ENCODE peak calls at places on chromosome 19, in eight cellular contexts. O is PC-3, P is GM23338, K is HCT116, G is hepatocyte, Q is MM.1S, W is OCI-LY7, C is PC-9. U is an unnamed sample.

GRCh38 chr19:57786286-57786685 is 16.8 kb downstream of the ZNF586 start:
- DNase-seq in O (no peak), P (peak; percentile 25), K (no peak), G (no peak), Q (no peak), W (no peak), C (no peak), U (no peak)

GRCh38 chr19:7196721-7197168 is 97.5 kb downstream of the INSR start:
- DNase-seq in O (no peak), P (no peak), K (no peak), G (peak; percentile 44), Q (no peak), W (no peak), C (no peak), U (no peak)

GRCh38 chr19:6272913-6273600 is 6.7 kb downstream of the MLLT1 start:
- DNase-seq in O (no peak), P (no peak), K (no peak), G (no peak), Q (no peak), W (no peak), C (no peak), U (no peak)

GRCh38 chr19:45448425-45448756 is 19.4 kb upstream of the FOSB start:
- DNase-seq in O (no peak), P (no peak), K (no peak), G (no peak), Q (no peak), W (no peak), C (no peak), U (no peak)

GRCh38 chr19:40603071-40603718 is 2.0 kb downstream of the LTBP4 start:
- DNase-seq in O (peak; percentile 31), P (peak; percentile 73), K (no peak), G (peak; percentile 73), Q (no peak), W (no peak), C (no peak), U (peak; percentile 61)

GRCh38 chr19:18839465-18840287 is 7.9 kb downstream of the UPF1 start:
- DNase-seq in O (no peak), P (peak; percentile 43), K (no peak), G (peak; percentile 44), Q (no peak), W (no peak), C (no peak), U (no peak)

GRCh38 chr19:21604351-21604926 is 99.0 kb downstream of the ZNF429 start:
- DNase-seq in O (peak; percentile 34), P (peak; percentile 95), K (no peak), G (no peak), Q (no peak), W (peak; percentile 42), C (no peak), U (peak; percentile 62)

GRCh38 chr19:49224856-49225255 is 67.3 kb downstream of the TRPM4 start:
- DNase-seq in O (peak; percentile 88), P (peak; percentile 91), K (peak; percentile 61), G (peak; percentile 39), Q (peak; percentile 80), W (peak; percentile 72), C (peak; percentile 73), U (peak; percentile 83)

GRCh38 chr19:57056972-57057371 is 62.8 kb upstream of the USP29 start:
- DNase-seq in O (no peak), P (no peak), K (no peak), G (no peak), Q (no peak), W (no peak), C (no peak), U (no peak)

DNA sequence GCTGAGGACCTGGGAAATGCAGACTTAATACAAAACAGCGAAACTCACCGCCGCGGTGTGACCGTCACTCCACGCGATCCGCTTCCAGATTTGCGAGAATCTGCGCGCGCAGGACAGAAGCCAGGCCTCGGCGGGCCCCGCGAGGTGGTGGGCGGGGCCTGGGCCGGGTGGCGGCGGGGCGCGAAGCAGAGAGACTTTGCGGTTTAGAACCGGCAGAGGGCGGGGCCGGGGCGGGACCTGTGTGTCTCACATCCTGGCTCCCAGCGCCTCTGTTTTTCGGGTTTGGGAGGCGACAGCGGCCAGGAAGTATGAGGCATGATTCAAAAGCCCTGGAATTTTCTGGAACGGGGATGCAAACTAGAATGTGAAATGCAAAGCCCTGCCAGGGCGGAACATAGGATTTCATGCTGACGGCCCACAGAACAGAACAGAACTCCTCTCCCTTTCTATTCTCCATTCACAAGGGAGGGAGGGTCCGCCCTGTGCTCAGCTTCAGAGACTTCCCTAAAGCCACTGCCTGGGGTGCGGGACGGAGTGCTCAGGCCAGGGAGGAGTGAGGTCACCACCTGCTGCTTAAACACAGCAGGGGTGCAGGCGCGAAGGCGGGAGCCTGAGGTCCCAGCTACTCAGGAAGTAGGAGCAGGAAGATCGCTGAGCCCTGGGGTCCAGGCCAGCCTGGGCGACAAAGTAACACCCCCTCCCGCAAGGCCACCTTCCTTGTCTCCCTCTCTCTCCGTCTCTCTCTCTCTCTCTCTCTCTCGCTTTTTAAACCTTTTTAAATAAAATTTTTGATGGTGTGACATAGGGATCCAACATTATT is 44.2 kb downstream of the ZNF611 start:
- DNase-seq in O (peak; percentile 97), P (peak; percentile 96), K (peak; percentile 76), G (peak; percentile 96), Q (peak; percentile 61), W (peak; percentile 91), C (peak; percentile 88), U (peak; percentile 98)
- H3K9me2 ChIP-seq in O (no peaks in the 10 kb centered on the region), P (no peaks in the 10 kb centered on the region), K (no peaks in the 10 kb centered on the region), G (no peaks in the 10 kb centered on the region), Q (no peaks in the 10 kb centered on the region), W (no peaks in the 10 kb centered on the region), C (no peaks in the 10 kb centered on the region), U (no peaks in the 10 kb centered on the region)

GRCh38 chr19:3576696-3577443 is 4.1 kb downstream of the HMG20B start:
- DNase-seq in O (no peak), P (peak; percentile 88), K (no peak), G (peak; percentile 88), Q (no peak), W (no peak), C (no peak), U (peak; percentile 42)
- H3K27ac ChIP-seq in O (no peak overlapping the region), P (peak overlapping the region; percentile 83), K (peak overlapping the region; percentile 71), G (no peak overlapping the region), Q (no peak overlapping the region), W (no peak overlapping the region), C (no peak overlapping the region), U (no peak overlapping the region)

GRCh38 chr19:2974342-2974932 is 2.9 kb upstream of the TLE6 start:
- DNase-seq in O (no peak), P (no peak), K (no peak), G (peak; percentile 48), Q (no peak), W (no peak), C (no peak), U (no peak)

GRCh38 chr19:2978467-2978767 is 1.1 kb downstream of the TLE6 start:
- DNase-seq in O (no peak), P (no peak), K (no peak), G (no peak), Q (no peak), W (no peak), C (no peak), U (no peak)

GRCh38 chr19:2977001-2977685 is at the start of gene TLE6:
- DNase-seq in O (peak; percentile 91), P (peak; percentile 98), K (peak; percentile 91), G (peak; percentile 98), Q (peak; percentile 87), W (peak; percentile 99), C (peak; percentile 85), U (peak; percentile 99)

GRCh38 chr19:2977686-2978466 is 512 bp downstream of the TLE6 start:
- DNase-seq in O (no peak), P (no peak), K (no peak), G (no peak), Q (no peak), W (peak; percentile 45), C (no peak), U (no peak)

GRCh38 chr19:2976609-2977000 is 759 bp upstream of the TLE6 start:
- DNase-seq in O (no peak), P (peak; percentile 45), K (no peak), G (no peak), Q (no peak), W (no peak), C (no peak), U (no peak)
- H3K4me3 ChIP-seq in O (peak overlapping the region; percentile 86), P (peak overlapping the region; percentile 58), K (peak overlapping the region; percentile 67), G (peak overlapping the region; percentile 22), Q (no peak overlapping the region), W (peak overlapping the region; percentile 73), C (peak overlapping the region; percentile 60), U (peak overlapping the region; percentile 53)

GRCh38 chr19:51566489-51567100 is 4.5 kb upstream of the ZNF175 start:
- DNase-seq in O (peak; percentile 70), P (no peak), K (no peak), G (no peak), Q (no peak), W (no peak), C (no peak), U (no peak)
- H3K9me2 ChIP-seq in O (no peaks in the 10 kb centered on the region), P (no peaks in the 10 kb centered on the region), K (no peaks in the 10 kb centered on the region), G (no peaks in the 10 kb centered on the region), Q (no peaks in the 10 kb centered on the region), W (peaks cover 7% of the 10 kb centered on the region), C (no peaks in the 10 kb centered on the region), U (peaks cover 4% of the 10 kb centered on the region)

GRCh38 chr19:1416014-1416841 is 8.8 kb downstream of the DAZAP1 start:
- DNase-seq in O (no peak), P (no peak), K (no peak), G (no peak), Q (no peak), W (no peak), C (no peak), U (no peak)
- H3K27ac ChIP-seq in O (peak overlapping the region; percentile 96), P (peak overlapping the region; percentile 87), K (peak overlapping the region; percentile 62), G (peak overlapping the region; percentile 99), Q (no peak overlapping the region), W (no peak overlapping the region), C (peak overlapping the region; percentile 99), U (no peak overlapping the region)

GRCh38 chr19:55067869-55068268 is 4.9 kb upstream of the RDH13 start:
- DNase-seq in O (no peak), P (no peak), K (no peak), G (no peak), Q (no peak), W (no peak), C (no peak), U (no peak)

GRCh38 chr19:55062735-55063491 is at the start of gene RDH13:
- DNase-seq in O (peak; percentile 99), P (peak; percentile 99), K (peak; percentile 96), G (peak; percentile 98), Q (peak; percentile 91), W (peak; percentile 98), C (peak; percentile 95), U (peak; percentile 99)

GRCh38 chr19:55066107-55066709 is 3.3 kb upstream of the RDH13 start:
- DNase-seq in O (peak; percentile 38), P (peak; percentile 60), K (no peak), G (no peak), Q (no peak), W (no peak), C (no peak), U (peak; percentile 67)

GRCh38 chr19:55058781-55059610 is 4.0 kb downstream of the RDH13 start:
- DNase-seq in O (no peak), P (peak; percentile 27), K (no peak), G (no peak), Q (no peak), W (peak; percentile 41), C (no peak), U (peak; percentile 63)

DNA sequence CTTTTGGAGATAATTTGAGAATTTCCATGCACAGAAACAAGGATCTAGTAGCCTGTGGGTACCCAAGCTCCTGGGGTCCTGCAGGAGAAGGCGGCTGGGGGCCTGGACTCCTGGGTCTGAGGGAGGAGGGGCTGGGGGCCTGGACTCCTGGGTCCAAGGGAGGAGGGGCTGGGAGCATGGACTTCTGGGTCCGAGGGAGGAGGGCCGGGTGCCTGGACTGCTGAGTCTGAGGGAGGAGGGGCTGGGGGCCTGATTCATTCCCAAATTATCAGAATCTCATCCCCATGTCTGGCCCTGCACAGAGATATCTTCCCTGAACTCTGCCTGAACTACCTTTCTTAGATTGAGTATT is 520 bp upstream of the RDH13 start:
- DNase-seq in O (no peak), P (no peak), K (no peak), G (no peak), Q (no peak), W (no peak), C (no peak), U (no peak)
- H3K4me3 ChIP-seq in O (no peak overlapping the region), P (no peak overlapping the region), K (no peak overlapping the region), G (no peak overlapping the region), Q (no peak overlapping the region), W (no peak overlapping the region), C (peak overlapping the region; percentile 16), U (no peak overlapping the region)

U was measured in Karpas-422.